ENCODE peak calls at places on chromosome 16, in five cellular contexts. H, A, U, L and S are unnamed samples.

GRCh38 chr16:14456793-14457481 is 173.1 kb downstream of the PARN start:
- DNase-seq in L (peak; percentile 29), H (no peak), U (no peak), A (no peak), S (no peak)

GRCh38 chr16:721765-722481 is 977 bp downstream of the ANTKMT start:
- DNase-seq in U (no peak), L (no peak), H (no peak), A (no peak), S (no peak)

GRCh38 chr16:57600952-57601580 is 27.4 kb upstream of the ADGRG1 start:
- DNase-seq in L (no peak), U (no peak), H (no peak), A (no peak), S (no peak)

GRCh38 chr16:65059421-65059980 is 62.4 kb downstream of the CDH11 start:
- DNase-seq in L (no peak), A (no peak), H (no peak), U (no peak), S (peak; percentile 90)

GRCh38 chr16:81707411-81708321 is 71.4 kb upstream of the PLCG2 start:
- DNase-seq in H (peak; percentile 66), L (peak; percentile 73), A (no peak), U (no peak), S (no peak)

GRCh38 chr16:21663889-21664647 is at the start of gene OTOA:
- DNase-seq in A (peak; percentile 71), U (peak; percentile 69), L (no peak), H (no peak), S (no peak)

GRCh38 chr16:75580-76501 is 2.2 kb upstream of the MPG start:
- DNase-seq in U (peak; percentile 83), H (peak; percentile 94), L (peak; percentile 86), A (no peak), S (no peak)

GRCh38 chr16:75204410-75204758 is 2.6 kb downstream of the CTRB2 start:
- DNase-seq in L (no peak), A (no peak), U (no peak), H (no peak), S (no peak)

GRCh38 chr16:9109255-9109654 is 17.8 kb downstream of the HAPSTR1 start:
- DNase-seq in U (no peak), L (no peak), A (no peak), H (no peak), S (no peak)

GRCh38 chr16:47197536-47198179 is 53.9 kb upstream of the NETO2 start:
- DNase-seq in L (peak; percentile 15), U (no peak), H (no peak), A (no peak), S (no peak)

GRCh38 chr16:31421587-31421986 is 6.6 kb downstream of the COX6A2 start:
- DNase-seq in L (no peak), U (no peak), H (no peak), A (no peak), S (no peak)

GRCh38 chr16:17160285-17160854 is 310.4 kb downstream of the XYLT1 start:
- DNase-seq in H (no peak), A (peak; percentile 50), L (peak; percentile 45), U (no peak), S (peak; percentile 66)

GRCh38 chr16:23502466-23502865 is 7.8 kb downstream of the GGA2 start:
- DNase-seq in L (no peak), H (no peak), U (no peak), A (no peak), S (no peak)

GRCh38 chr16:82672676-82673075 is 45.9 kb downstream of the CDH13 start:
- DNase-seq in A (no peak), H (no peak), U (no peak), L (peak; percentile 17), S (no peak)

GRCh38 chr16:74563828-74564263 is 43.1 kb downstream of the GLG1 start:
- DNase-seq in H (peak; percentile 68), L (peak; percentile 43), U (no peak), A (no peak), S (no peak)

GRCh38 chr16:929227-929669 is 41.5 kb downstream of the LMF1 start:
- DNase-seq in U (peak; percentile 60), L (no peak), H (no peak), A (no peak), S (no peak)

GRCh38 chr16:56636616-56637413 is 1.7 kb upstream of the MT1A start:
- DNase-seq in L (no peak), H (no peak), U (no peak), A (no peak), S (no peak)

GRCh38 chr16:67407176-67407787 is 9.0 kb downstream of the ZDHHC1 start:
- DNase-seq in U (no peak), L (peak; percentile 42), H (no peak), A (no peak), S (no peak)

GRCh38 chr16:19771796-19772195 is 53.7 kb downstream of the IQCK start:
- DNase-seq in L (no peak), U (no peak), A (no peak), H (no peak), S (no peak)

GRCh38 chr16:29290631-29291247 is 115.8 kb downstream of the NPIPB11 start:
- DNase-seq in U (peak; percentile 91), A (peak; percentile 69), H (peak; percentile 97), L (peak; percentile 92), S (peak; percentile 47)

GRCh38 chr16:11603331-11603750 is 16.6 kb upstream of the LITAF start:
- DNase-seq in L (no peak), U (no peak), H (no peak), A (no peak), S (no peak)

GRCh38 chr16:21950782-21951521 is 2.2 kb upstream of the UQCRC2 start:
- DNase-seq in U (no peak), L (peak; percentile 37), H (peak; percentile 56), A (no peak), S (no peak)

GRCh38 chr16:54288592-54289241 is 2.1 kb upstream of the IRX3 start:
- DNase-seq in H (no peak), U (no peak), L (no peak), A (no peak), S (no peak)
- H2AFZ ChIP-seq in H (no peak overlapping the region), U (no peak overlapping the region), L (no peak overlapping the region), A (no peak overlapping the region), S (no peak overlapping the region)

GRCh38 chr16:69520800-69521602 is 44.8 kb upstream of the NFAT5 start:
- DNase-seq in H (no peak), U (no peak), A (no peak), L (no peak), S (no peak)
- H2BK15ac ChIP-seq in H (peak overlapping the region; percentile 77), U (no peak overlapping the region), A (peak overlapping the region; percentile 25), L (peak overlapping the region; percentile 18), S (no peak overlapping the region)

DNA sequence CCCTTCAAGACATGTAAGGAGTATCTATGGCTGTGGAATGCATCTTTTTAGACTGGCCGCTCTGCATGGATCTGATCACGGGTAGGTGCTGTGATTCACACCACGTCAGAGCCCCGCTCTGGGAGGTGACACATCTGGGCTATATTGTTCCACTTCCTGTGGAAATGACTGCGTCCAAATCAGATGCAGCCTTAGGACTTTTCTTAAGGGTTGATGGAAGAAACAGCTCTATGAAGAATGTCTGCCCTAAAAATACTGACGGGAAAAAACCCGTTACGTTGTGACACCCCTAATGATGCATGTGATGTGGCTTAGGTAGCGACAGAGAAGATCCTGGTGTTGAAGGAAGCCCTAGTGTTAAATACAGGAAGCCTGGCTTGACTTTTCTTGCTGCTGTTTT is 12.2 kb downstream of the BANP start:
- DNase-seq in A (no peak), L (peak; percentile 93), U (no peak), H (peak; percentile 78), S (no peak)
- H3K4me2 ChIP-seq in A (no peak overlapping the region), L (peak overlapping the region; percentile 19), U (no peak overlapping the region), H (no peak overlapping the region), S (no peak overlapping the region)

GRCh38 chr16:3113765-3114479 is 1.5 kb downstream of the ZNF205 start:
- DNase-seq in H (peak; percentile 38), U (no peak), A (no peak), L (peak; percentile 56), S (no peak)
- H2AFZ ChIP-seq in H (no peak overlapping the region), U (no peak overlapping the region), A (no peak overlapping the region), L (no peak overlapping the region), S (no peak overlapping the region)

GRCh38 chr16:49699718-49700117 is 156.2 kb downstream of the ZNF423 start:
- DNase-seq in H (no peak), A (no peak), U (no peak), L (no peak), S (no peak)

GRCh38 chr16:49696414-49697101 is 159.4 kb downstream of the ZNF423 start:
- DNase-seq in L (no peak), A (peak; percentile 78), U (peak; percentile 82), H (no peak), S (peak; percentile 90)

GRCh38 chr16:49697631-49698030 is 158.3 kb downstream of the ZNF423 start:
- DNase-seq in L (no peak), A (no peak), H (no peak), U (no peak), S (no peak)

GRCh38 chr16:49698931-49699715 is 156.8 kb downstream of the ZNF423 start:
- DNase-seq in L (no peak), A (no peak), H (peak; percentile 38), U (no peak), S (no peak)

GRCh38 chr16:49698416-49698815 is 157.5 kb downstream of the ZNF423 start:
- DNase-seq in U (peak; percentile 52), L (no peak), A (no peak), H (no peak), S (no peak)
- H2BK15ac ChIP-seq in U (no peak overlapping the region), L (no peak overlapping the region), A (no peak overlapping the region), H (peak overlapping the region; percentile 63), S (no peak overlapping the region)